ENCODE peak calls at places on chromosomes 3 and 15, in four cellular contexts. V is GM12865, M is spleen, H is NCI-H1436 treated with DMSO at 0.1 percent for 48 hours. R is an unnamed sample.

GRCh38 chr3:64484289-64484992 is 203.4 kb downstream of the ADAMTS9 start:
- DNase-seq in V (peak; percentile 79), M (peak; percentile 83), H (peak; percentile 5), R (peak; percentile 10)

GRCh38 chr3:179760944-179761343 is 108.1 kb downstream of the USP13 start:
- DNase-seq in V (no peak), M (no peak), H (no peak), R (no peak)

GRCh38 chr3:184229424-184230080 is at the start of gene VWA5B2:
- DNase-seq in V (peak; percentile 72), M (peak; percentile 90), H (no peak), R (peak; percentile 13)

GRCh38 chr3:24829632-24830229 is 335.1 kb upstream of the THRB start:
- DNase-seq in V (no peak), M (no peak), H (no peak), R (no peak)

GRCh38 chr3:188578579-188579363 is 424.8 kb downstream of the LPP start:
- DNase-seq in V (no peak), M (no peak), H (no peak), R (no peak)

GRCh38 chr3:194160158-194160557 is 24.2 kb downstream of the HES1 start:
- DNase-seq in V (no peak), M (no peak), H (no peak), R (no peak)

GRCh38 chr15:70347321-70347720 is 249.6 kb upstream of the TLE3 start:
- DNase-seq in V (no peak), M (no peak), H (no peak), R (no peak)

GRCh38 chr3:28115316-28115715 is 126.1 kb upstream of the CMC1 start:
- DNase-seq in V (no peak), M (no peak), H (no peak), R (no peak)

GRCh38 chr3:161559177-161559998 is 62.8 kb downstream of the OTOL1 start:
- DNase-seq in V (peak; percentile 45), M (no peak), H (no peak), R (peak; percentile 21)

GRCh38 chr3:50340404-50341329 is at the start of gene RASSF1:
- DNase-seq in V (peak; percentile 92), M (peak; percentile 96), H (no peak), R (no peak)

GRCh38 chr15:58241872-58242271 is 103.7 kb downstream of the AQP9 start:
- DNase-seq in V (no peak), M (no peak), H (peak; percentile 46), R (peak; percentile 52)

GRCh38 chr15:72112111-72112510 is 5.8 kb downstream of the MYO9A start:
- DNase-seq in V (no peak), M (no peak), H (no peak), R (no peak)

GRCh38 chr15:70892912-70893560 is 410 bp downstream of the LRRC49 start:
- DNase-seq in V (peak; percentile 48), M (peak; percentile 58), H (no peak), R (no peak)

GRCh38 chr3:53260286-53260785 is 4.5 kb upstream of the TKT start:
- DNase-seq in V (no peak), M (no peak), H (no peak), R (no peak)

GRCh38 chr15:73357999-73358665 is 10.6 kb downstream of the HCN4 start:
- DNase-seq in V (no peak), M (no peak), H (no peak), R (no peak)

GRCh38 chr15:93485922-93486327 is 396.9 kb upstream of the RGMA start:
- DNase-seq in V (no peak), M (no peak), H (no peak), R (no peak)

GRCh38 chr3:184688251-184688851 is 23.5 kb downstream of the MAGEF1 start:
- DNase-seq in V (no peak), M (no peak), H (no peak), R (no peak)

GRCh38 chr3:12808587-12808986 is 12.1 kb downstream of the CAND2 start:
- DNase-seq in V (no peak), M (peak; percentile 65), H (no peak), R (no peak)

GRCh38 chr15:98628216-98628615 is 20.1 kb upstream of the IGF1R start:
- DNase-seq in V (no peak), M (no peak), H (no peak), R (no peak)

GRCh38 chr15:79310612-79310984 is 314 bp upstream of the TMED3 start:
- DNase-seq in V (no peak), M (no peak), H (no peak), R (no peak)

GRCh38 chr3:57053122-57053521 is 7.3 kb upstream of the SPATA12 start:
- DNase-seq in V (no peak), M (no peak), H (no peak), R (no peak)

GRCh38 chr3:3801510-3801841 is 2.2 kb downstream of the LRRN1 start:
- DNase-seq in V (no peak), M (no peak), H (no peak), R (no peak)

GRCh38 chr3:56042326-56042951 is 425.8 kb downstream of the ERC2 start:
- DNase-seq in V (peak; percentile 9), M (no peak), H (no peak), R (no peak)

GRCh38 chr15:80780416-80781221 is 1.4 kb downstream of the CEMIP start:
- DNase-seq in V (no peak), M (no peak), H (no peak), R (no peak)

GRCh38 chr15:101635944-101636727 is 16.0 kb downstream of the TM2D3 start:
- DNase-seq in V (no peak), M (no peak), H (no peak), R (no peak)

GRCh38 chr15:100759698-100760356 is 119.8 kb upstream of the ALDH1A3 start:
- DNase-seq in V (no peak), M (no peak), H (no peak), R (no peak)

GRCh38 chr3:58009749-58010535 is 1.7 kb downstream of the FLNB start:
- DNase-seq in V (no peak), M (no peak), H (no peak), R (no peak)

GRCh38 chr3:14216257-14217048 is 37.8 kb downstream of the LSM3 start:
- DNase-seq in V (no peak), M (peak; percentile 88), H (no peak), R (no peak)

GRCh38 chr3:41933154-41933676 is 28.7 kb downstream of the ULK4 start:
- DNase-seq in V (no peak), M (no peak), H (no peak), R (no peak)

R was measured in NCI-H187 treated with DMSO at 0.1 percent for 48 hours.